ENCODE peak calls at places on chromosomes 12 and 14, in eight cellular contexts. M, K, H, Q, S, C, I and R are unnamed samples.

GRCh38 chr12:79300199-79300568 is 390.6 kb downstream of the PAWR start:
- DNase-seq in C (peak; percentile 32), Q (no peak), I (no peak), K (no peak), H (peak; percentile 61), M (no peak), S (no peak), R (peak; percentile 66)

GRCh38 chr12:3119192-3119744 is 42.1 kb downstream of the TSPAN9 start:
- DNase-seq in S (no peak), I (no peak), C (no peak), H (no peak), M (no peak), Q (no peak), K (no peak), R (no peak)

GRCh38 chr14:102252834-102253801 is 51.8 kb downstream of the MOK start:
- DNase-seq in S (no peak), K (no peak), I (no peak), H (no peak), Q (no peak), C (no peak), M (no peak), R (no peak)

GRCh38 chr12:50618864-50619609 is 114.3 kb downstream of the DIP2B start:
- DNase-seq in Q (no peak), S (no peak), H (peak; percentile 33), C (no peak), I (no peak), M (no peak), K (no peak), R (peak; percentile 91)

GRCh38 chr12:108839011-108839889 is 18.1 kb downstream of the SSH1 start:
- DNase-seq in C (no peak), S (no peak), Q (no peak), I (no peak), M (no peak), K (no peak), H (no peak), R (no peak)

GRCh38 chr14:63011609-63012008 is 33.6 kb downstream of the KCNH5 start:
- DNase-seq in S (no peak), C (no peak), K (no peak), M (no peak), H (no peak), I (no peak), Q (no peak), R (no peak)

GRCh38 chr14:42057176-42057575 is 450.5 kb downstream of the LRFN5 start:
- DNase-seq in I (no peak), Q (no peak), C (no peak), K (no peak), H (no peak), M (no peak), S (no peak), R (no peak)

GRCh38 chr14:96139879-96140278 is 64.8 kb upstream of the BDKRB2 start:
- DNase-seq in K (no peak), H (no peak), C (no peak), I (no peak), S (no peak), M (no peak), Q (no peak), R (no peak)

GRCh38 chr12:128856035-128856790 is 2.9 kb downstream of the GLT1D1 start:
- DNase-seq in H (no peak), M (no peak), C (no peak), I (no peak), S (peak; percentile 56), K (no peak), Q (no peak), R (no peak)

GRCh38 chr12:67382206-67382871 is 113.2 kb downstream of the CAND1 start:
- DNase-seq in S (peak; percentile 13), Q (no peak), M (no peak), C (no peak), H (no peak), I (no peak), K (no peak), R (no peak)

GRCh38 chr12:52305921-52306705 is 14.8 kb upstream of the KRT81 start:
- DNase-seq in C (no peak), K (no peak), M (no peak), Q (peak; percentile 43), S (no peak), H (peak; percentile 51), I (no peak), R (peak; percentile 19)

GRCh38 chr14:90495357-90496276 is 98.8 kb downstream of the CALM1 start:
- DNase-seq in I (no peak), Q (peak; percentile 90), M (no peak), K (peak; percentile 88), S (peak; percentile 83), H (peak; percentile 73), C (no peak), R (peak; percentile 79)

GRCh38 chr12:88993655-88994054 is 358.6 kb downstream of the DUSP6 start:
- DNase-seq in Q (peak; percentile 26), K (peak; percentile 18), C (no peak), M (peak; percentile 16), H (peak; percentile 7), S (peak; percentile 17), I (no peak), R (no peak)

GRCh38 chr12:53180931-53181645 is 363 bp upstream of the CSAD start:
- DNase-seq in S (peak; percentile 94), C (no peak), M (peak; percentile 38), K (peak; percentile 81), H (peak; percentile 95), I (peak; percentile 48), Q (peak; percentile 96), R (peak; percentile 88)

GRCh38 chr14:90054803-90055202 is 7.0 kb upstream of the KCNK13 start:
- DNase-seq in H (no peak), S (no peak), Q (no peak), K (no peak), C (no peak), M (no peak), I (no peak), R (no peak)

GRCh38 chr12:110424237-110424636 is 20.7 kb upstream of the ANAPC7 start:
- DNase-seq in Q (peak; percentile 10), K (no peak), I (no peak), H (no peak), S (no peak), C (no peak), M (no peak), R (no peak)

GRCh38 chr14:76647699-76648298 is 113.5 kb upstream of the VASH1 start:
- DNase-seq in C (peak; percentile 15), S (peak; percentile 65), K (peak; percentile 30), M (peak; percentile 79), Q (peak; percentile 85), H (peak; percentile 62), I (no peak), R (peak; percentile 46)